ENCODE peak calls at places on chromosomes 4 and X, in seven cellular contexts. U is pancreas, A is stomach, K is body of pancreas, M is OCI-LY7, B is left ventricle myocardium inferior, X is AG09319. Q is an unnamed sample.

GRCh38 chrX:47143894-47144625 is 442 bp downstream of the NDUFB11 start:
- DNase-seq in U (peak), A (no peak), K (peak), M (no peak), B (no peak), X (no peak), Q (no peak)

GRCh38 chr4:16225139-16225538 is 1.1 kb downstream of the TAPT1 start:
- DNase-seq in U (no peak), A (no peak), K (no peak), M (peak), B (no peak), X (no peak), Q (no peak)

GRCh38 chr4:48947731-48948130 is 38.3 kb upstream of the CWH43 start:
- DNase-seq in U (no peak), A (no peak), K (no peak), M (no peak), B (no peak), X (no peak), Q (no peak)

GRCh38 chrX:47632664-47633063 is 2.9 kb upstream of the CFP start:
- DNase-seq in U (no peak), A (no peak), K (no peak), M (no peak), B (no peak), X (no peak), Q (no peak)

GRCh38 chr4:152894673-152895072 is 41.5 kb upstream of the FHDC1 start:
- DNase-seq in U (no peak), A (no peak), K (no peak), M (no peak), B (no peak), X (peak), Q (no peak)

GRCh38 chrX:84192006-84192405 is 4.0 kb upstream of the RPS6KA6 start:
- DNase-seq in U (no peak), A (no peak), K (no peak), M (no peak), B (no peak), X (no peak), Q (no peak)

GRCh38 chr4:31458813-31459212 is 738.6 kb downstream of the PCDH7 start:
- DNase-seq in U (no peak), A (no peak), K (no peak), M (no peak), B (no peak), X (peak), Q (no peak)

GRCh38 chr4:952881-953573 is 20.3 kb downstream of the DGKQ start:
- DNase-seq in U (no peak), A (no peak), K (no peak), M (no peak), B (no peak), X (no peak), Q (no peak)

GRCh38 chrX:8364369-8365141 is 100.1 kb upstream of the VCX3B start:
- DNase-seq in U (no peak), A (peak), K (peak), M (peak), B (peak), X (no peak), Q (no peak)

GRCh38 chrX:104156630-104157529 is at the start of gene SLC25A53:
- DNase-seq in U (peak), A (peak), K (peak), M (peak), B (peak), X (peak), Q (peak)

GRCh38 chrX:32995427-32995826 is 215.9 kb downstream of the DMD start:
- DNase-seq in U (no peak), A (no peak), K (no peak), M (no peak), B (no peak), X (no peak), Q (no peak)

GRCh38 chr4:179110356-179110755 is 1668.1 kb upstream of the AGA start:
- DNase-seq in U (no peak), A (no peak), K (no peak), M (no peak), B (no peak), X (no peak), Q (no peak)

GRCh38 chr4:10589808-10590207 is 94.8 kb downstream of the CLNK start:
- DNase-seq in U (no peak), A (no peak), K (no peak), M (no peak), B (no peak), X (no peak), Q (no peak)

GRCh38 chrX:112641449-112641848 is 38.3 kb downstream of the LHFPL1 start:
- DNase-seq in U (no peak), A (no peak), K (no peak), M (no peak), B (no peak), X (no peak), Q (no peak)

GRCh38 chr4:2411786-2412510 is 6.5 kb downstream of the ZFYVE28 start:
- DNase-seq in U (no peak), A (no peak), K (no peak), M (no peak), B (no peak), X (no peak), Q (no peak)

GRCh38 chrX:104679175-104679574 is 113.2 kb downstream of the IL1RAPL2 start:
- DNase-seq in U (no peak), A (no peak), K (no peak), M (no peak), B (no peak), X (no peak), Q (no peak)

GRCh38 chr4:1418494-1419285 is 12.4 kb upstream of the NKX1-1 start:
- DNase-seq in U (peak), A (peak), K (no peak), M (no peak), B (no peak), X (no peak), Q (peak)

GRCh38 chrX:149628280-149628679 is 3.3 kb downstream of the TMEM185A start:
- DNase-seq in U (no peak), A (no peak), K (no peak), M (no peak), B (no peak), X (no peak), Q (no peak)

GRCh38 chrX:149628768-149629167 is 2.8 kb downstream of the TMEM185A start:
- DNase-seq in U (no peak), A (no peak), K (no peak), M (no peak), B (no peak), X (no peak), Q (no peak)

GRCh38 chrX:149629730-149630387 is 1.7 kb downstream of the TMEM185A start:
- DNase-seq in U (no peak), A (no peak), K (no peak), M (no peak), B (no peak), X (no peak), Q (no peak)

GRCh38 chrX:149631293-149632165 is at the start of gene TMEM185A:
- DNase-seq in U (peak), A (peak), K (peak), M (peak), B (peak), X (no peak), Q (peak)

DNA sequence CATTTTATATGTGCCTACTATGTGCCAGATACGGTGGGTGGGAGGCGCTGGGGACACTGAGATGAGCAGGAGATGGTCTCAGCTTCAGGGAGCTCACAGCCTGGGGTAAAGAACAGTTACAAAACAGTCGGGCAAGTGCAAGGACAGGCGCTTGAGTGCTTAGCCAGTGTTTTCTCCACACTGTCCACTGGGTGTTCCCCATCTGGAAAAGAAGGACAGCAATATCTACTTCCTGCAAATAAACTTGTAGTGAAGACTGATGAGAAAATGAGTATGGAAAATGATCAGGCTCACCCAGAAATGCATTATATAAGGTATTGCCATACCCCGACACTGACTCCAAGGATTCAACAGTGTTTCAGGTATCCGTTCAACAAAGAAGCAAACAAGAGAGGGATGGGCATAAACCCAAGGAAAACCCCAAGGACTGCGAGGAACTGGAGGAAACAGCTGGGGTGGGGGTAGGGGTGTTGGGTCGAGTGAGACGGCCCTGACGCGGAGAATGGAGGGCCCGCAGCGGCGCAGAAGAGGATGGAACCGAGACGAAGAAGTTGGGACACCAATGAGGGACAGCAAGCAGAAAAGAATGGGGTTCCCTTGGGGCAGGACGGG is 805 bp downstream of the TMEM185A start:
- DNase-seq in U (no peak), A (no peak), K (peak), M (no peak), B (no peak), X (peak), Q (no peak)
- TF ChIP-seq CTCF in U (no peak), A (no peak), K (peak), M (no peak), B (peak), X (peak), Q (peak)

GRCh38 chr4:88736264-88736663 is 38.6 kb upstream of the NAP1L5 start:
- DNase-seq in U (no peak), A (no peak), K (no peak), M (no peak), B (no peak), X (no peak), Q (no peak)

GRCh38 chr4:88738146-88738545 is 40.5 kb upstream of the NAP1L5 start:
- DNase-seq in U (no peak), A (no peak), K (no peak), M (no peak), B (no peak), X (no peak), Q (no peak)

GRCh38 chr4:88735554-88735953 is 37.9 kb upstream of the NAP1L5 start:
- DNase-seq in U (no peak), A (no peak), K (no peak), M (no peak), B (no peak), X (no peak), Q (no peak)

GRCh38 chr4:88738714-88739366 is 41.2 kb upstream of the NAP1L5 start:
- DNase-seq in U (no peak), A (no peak), K (peak), M (no peak), B (no peak), X (no peak), Q (no peak)

GRCh38 chr4:88737304-88738015 is 39.8 kb upstream of the NAP1L5 start:
- DNase-seq in U (no peak), A (peak), K (peak), M (no peak), B (no peak), X (no peak), Q (no peak)
- TF ChIP-seq CTCF in U (no peak), A (no peak), K (no peak), M (no peak), B (no peak), X (no peak), Q (no peak)

DNA sequence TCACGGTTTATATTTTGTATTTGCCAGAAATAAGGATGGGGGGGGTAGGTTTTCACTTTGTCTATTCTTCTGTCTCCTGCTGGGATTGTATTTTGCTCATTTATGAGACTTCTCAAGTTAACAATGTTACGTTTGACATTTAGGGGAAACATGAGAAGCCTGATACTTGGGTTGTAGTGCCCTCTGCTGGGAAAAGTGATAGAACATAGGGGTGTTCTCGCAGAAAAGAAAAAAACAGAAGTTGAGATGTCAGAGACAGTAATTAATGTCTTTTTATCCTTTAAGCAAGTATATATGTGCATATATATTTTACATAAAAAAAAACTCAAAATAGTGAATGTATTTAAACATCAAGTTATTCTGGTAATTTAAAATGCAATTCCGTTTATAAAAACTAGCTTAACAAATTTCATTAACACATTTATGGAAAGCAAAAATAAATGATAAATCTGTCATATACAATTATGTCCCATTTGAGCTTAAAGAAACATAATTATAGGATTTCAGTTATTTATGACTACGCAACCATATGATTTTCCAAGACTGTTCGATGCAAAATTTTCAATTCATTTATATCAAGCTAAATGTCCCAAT is 46.0 kb upstream of the TMPRSS11F start:
- DNase-seq in U (no peak), A (no peak), K (peak), M (peak), B (no peak), X (peak), Q (no peak)
- TF ChIP-seq CTCF in U (no peak), A (peak), K (peak), M (peak), B (peak), X (peak), Q (peak)

GRCh38 chrX:41693024-41693423 is 4.3 kb downstream of the GPR34 start:
- DNase-seq in U (no peak), A (no peak), K (no peak), M (no peak), B (no peak), X (no peak), Q (no peak)
- TF ChIP-seq CTCF in U (no peak), A (no peak), K (no peak), M (no peak), B (no peak), X (no peak), Q (no peak)

DNA sequence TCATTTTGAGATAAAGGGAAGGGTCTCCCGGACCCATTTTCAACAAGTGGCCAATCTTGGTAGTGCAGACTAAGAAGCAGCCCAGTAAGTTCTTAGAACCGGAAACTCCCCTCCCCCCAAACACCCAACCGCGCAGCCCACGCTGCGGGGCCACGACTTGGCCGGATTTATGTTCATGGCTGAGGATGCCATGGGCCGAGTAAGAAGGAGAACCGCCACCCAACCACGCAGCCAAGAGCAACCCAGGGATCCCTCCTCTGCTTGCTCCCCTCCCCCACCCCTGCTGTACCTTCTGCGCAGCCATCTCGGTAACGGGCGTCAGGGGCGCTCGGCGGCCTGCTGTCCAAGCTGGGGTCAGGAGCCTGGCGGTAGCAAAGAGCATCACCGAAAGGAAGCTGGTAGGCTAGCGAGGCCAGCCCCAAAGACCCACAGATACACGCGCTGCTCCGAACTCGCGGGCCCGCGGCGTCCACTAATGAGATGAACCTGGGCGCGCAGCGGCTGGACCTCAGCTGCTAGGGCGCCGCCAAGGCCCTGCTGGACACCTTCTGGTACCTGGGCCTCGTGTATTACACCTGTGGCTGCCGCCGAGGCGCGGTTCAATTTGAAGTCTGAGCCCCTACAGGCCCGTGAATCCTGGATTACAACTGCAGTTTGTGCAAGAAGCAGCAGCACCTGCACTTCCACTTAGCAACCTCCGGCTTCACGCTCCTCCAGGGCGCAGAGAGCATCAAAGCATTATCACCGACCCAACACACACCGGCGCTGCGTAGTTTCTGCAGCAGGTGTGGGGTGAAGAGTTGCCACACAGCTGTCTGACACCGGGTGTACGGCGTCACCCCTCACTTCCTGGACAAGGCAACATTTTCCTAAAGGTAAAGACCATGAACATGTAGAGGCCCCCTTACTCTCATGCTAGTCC is 63.4 kb downstream of the NUDT10 start:
- DNase-seq in U (peak), A (no peak), K (peak), M (peak), B (no peak), X (no peak), Q (no peak)
- TF ChIP-seq CTCF in U (no peak), A (no peak), K (no peak), M (peak), B (peak), X (no peak), Q (no peak)

GRCh38 chr4:129751646-129752045 is 655.7 kb downstream of the C4orf33 start:
- DNase-seq in U (no peak), A (no peak), K (no peak), M (no peak), B (no peak), X (no peak), Q (no peak)
- TF ChIP-seq CTCF in U (no peak), A (no peak), K (no peak), M (no peak), B (no peak), X (no peak), Q (no peak)

GRCh38 chr4:121485190-121485804 is 104.5 kb upstream of the QRFPR start:
- DNase-seq in U (no peak), A (no peak), K (no peak), M (no peak), B (no peak), X (no peak), Q (no peak)
- TF ChIP-seq CTCF in U (no peak), A (no peak), K (no peak), M (no peak), B (no peak), X (no peak), Q (no peak)